ENCODE peak calls at places on chromosome 18, in six cellular contexts. One of them, this sample, is unnamed.

GRCh38 chr18:26806224-26806623 is 59.3 kb downstream of the AQP4 start:
- DNase-seq in fibroblast of the aortic adventitia: no peak
- DNase-seq in CD8-positive, alpha-beta T cell: no peak
- DNase-seq in cardiac fibroblast: no peak
- DNase-seq in kidney: no peak
- DNase-seq in A549: peak; percentile 6
- DNase-seq in this sample: no peak

GRCh38 chr18:75268206-75268605 is 57.6 kb downstream of the TSHZ1 start:
- DNase-seq in fibroblast of the aortic adventitia: no peak
- DNase-seq in kidney: no peak
- DNase-seq in cardiac fibroblast: no peak
- DNase-seq in A549: no peak
- DNase-seq in CD8-positive, alpha-beta T cell: no peak
- DNase-seq in this sample: no peak

GRCh38 chr18:2135309-2135708 is 436.0 kb downstream of the METTL4 start:
- DNase-seq in CD8-positive, alpha-beta T cell: no peak
- DNase-seq in kidney: no peak
- DNase-seq in fibroblast of the aortic adventitia: no peak
- DNase-seq in cardiac fibroblast: no peak
- DNase-seq in A549: no peak
- DNase-seq in this sample: no peak

GRCh38 chr18:55102508-55102907 is 143.2 kb upstream of the CCDC68 start:
- DNase-seq in A549: no peak
- DNase-seq in kidney: no peak
- DNase-seq in CD8-positive, alpha-beta T cell: no peak
- DNase-seq in cardiac fibroblast: no peak
- DNase-seq in fibroblast of the aortic adventitia: no peak
- DNase-seq in this sample: no peak

GRCh38 chr18:10376735-10377134 is 77.7 kb upstream of the APCDD1 start:
- DNase-seq in kidney: no peak
- DNase-seq in CD8-positive, alpha-beta T cell: no peak
- DNase-seq in A549: no peak
- DNase-seq in cardiac fibroblast: no peak
- DNase-seq in fibroblast of the aortic adventitia: no peak
- DNase-seq in this sample: no peak

GRCh38 chr18:55323051-55323994 is 264.7 kb downstream of the TCF4 start:
- DNase-seq in kidney: no peak
- DNase-seq in fibroblast of the aortic adventitia: peak; percentile 59
- DNase-seq in CD8-positive, alpha-beta T cell: no peak
- DNase-seq in A549: no peak
- DNase-seq in cardiac fibroblast: peak; percentile 57
- DNase-seq in this sample: no peak

GRCh38 chr18:52716926-52717325 is 376.9 kb downstream of the DCC start:
- DNase-seq in cardiac fibroblast: peak; percentile 6
- DNase-seq in A549: peak; percentile 39
- DNase-seq in fibroblast of the aortic adventitia: no peak
- DNase-seq in kidney: no peak
- DNase-seq in CD8-positive, alpha-beta T cell: no peak
- DNase-seq in this sample: no peak

GRCh38 chr18:48872234-48873145 is 78.3 kb downstream of the SMAD7 start:
- DNase-seq in A549: no peak
- DNase-seq in CD8-positive, alpha-beta T cell: no peak
- DNase-seq in fibroblast of the aortic adventitia: peak; percentile 54
- DNase-seq in kidney: no peak
- DNase-seq in cardiac fibroblast: peak; percentile 29
- DNase-seq in this sample: no peak

GRCh38 chr18:53644799-53645471 is 579.5 kb downstream of the MBD2 start:
- DNase-seq in fibroblast of the aortic adventitia: no peak
- DNase-seq in A549: no peak
- DNase-seq in kidney: no peak
- DNase-seq in cardiac fibroblast: no peak
- DNase-seq in CD8-positive, alpha-beta T cell: no peak
- DNase-seq in this sample: no peak

GRCh38 chr18:76339246-76339620 is 155.8 kb downstream of the ZNF516 start:
- DNase-seq in fibroblast of the aortic adventitia: no peak
- DNase-seq in cardiac fibroblast: peak; percentile 21
- DNase-seq in kidney: no peak
- DNase-seq in CD8-positive, alpha-beta T cell: no peak
- DNase-seq in A549: no peak
- DNase-seq in this sample: no peak

GRCh38 chr18:46516555-46516954 is 140.5 kb downstream of the LOXHD1 start:
- DNase-seq in CD8-positive, alpha-beta T cell: no peak
- DNase-seq in A549: no peak
- DNase-seq in kidney: no peak
- DNase-seq in fibroblast of the aortic adventitia: no peak
- DNase-seq in cardiac fibroblast: no peak
- DNase-seq in this sample: no peak

GRCh38 chr18:22694954-22695353 is 238.2 kb upstream of the RBBP8 start:
- DNase-seq in fibroblast of the aortic adventitia: peak; percentile 94
- DNase-seq in A549: peak; percentile 83
- DNase-seq in cardiac fibroblast: peak; percentile 92
- DNase-seq in CD8-positive, alpha-beta T cell: no peak
- DNase-seq in kidney: peak; percentile 77
- DNase-seq in this sample: no peak

GRCh38 chr18:34224423-34225217 is at the start of gene NOL4:
- DNase-seq in CD8-positive, alpha-beta T cell: no peak
- DNase-seq in kidney: peak; percentile 88
- DNase-seq in fibroblast of the aortic adventitia: peak; percentile 2
- DNase-seq in cardiac fibroblast: peak; percentile 0
- DNase-seq in A549: peak; percentile 4
- DNase-seq in this sample: peak; percentile 23

GRCh38 chr18:63982361-63982760 is 12.5 kb downstream of the SERPINB8 start:
- DNase-seq in cardiac fibroblast: no peak
- DNase-seq in fibroblast of the aortic adventitia: no peak
- DNase-seq in kidney: no peak
- DNase-seq in CD8-positive, alpha-beta T cell: no peak
- DNase-seq in A549: no peak
- DNase-seq in this sample: no peak
- TF ChIP-seq CTCF in cardiac fibroblast: no peak
- TF ChIP-seq CTCF in fibroblast of the aortic adventitia: no peak
- TF ChIP-seq CTCF in kidney: no peak
- TF ChIP-seq CTCF in CD8-positive, alpha-beta T cell: no peak
- TF ChIP-seq CTCF in A549: no peak
- TF ChIP-seq CTCF in this sample: no peak

DNA sequence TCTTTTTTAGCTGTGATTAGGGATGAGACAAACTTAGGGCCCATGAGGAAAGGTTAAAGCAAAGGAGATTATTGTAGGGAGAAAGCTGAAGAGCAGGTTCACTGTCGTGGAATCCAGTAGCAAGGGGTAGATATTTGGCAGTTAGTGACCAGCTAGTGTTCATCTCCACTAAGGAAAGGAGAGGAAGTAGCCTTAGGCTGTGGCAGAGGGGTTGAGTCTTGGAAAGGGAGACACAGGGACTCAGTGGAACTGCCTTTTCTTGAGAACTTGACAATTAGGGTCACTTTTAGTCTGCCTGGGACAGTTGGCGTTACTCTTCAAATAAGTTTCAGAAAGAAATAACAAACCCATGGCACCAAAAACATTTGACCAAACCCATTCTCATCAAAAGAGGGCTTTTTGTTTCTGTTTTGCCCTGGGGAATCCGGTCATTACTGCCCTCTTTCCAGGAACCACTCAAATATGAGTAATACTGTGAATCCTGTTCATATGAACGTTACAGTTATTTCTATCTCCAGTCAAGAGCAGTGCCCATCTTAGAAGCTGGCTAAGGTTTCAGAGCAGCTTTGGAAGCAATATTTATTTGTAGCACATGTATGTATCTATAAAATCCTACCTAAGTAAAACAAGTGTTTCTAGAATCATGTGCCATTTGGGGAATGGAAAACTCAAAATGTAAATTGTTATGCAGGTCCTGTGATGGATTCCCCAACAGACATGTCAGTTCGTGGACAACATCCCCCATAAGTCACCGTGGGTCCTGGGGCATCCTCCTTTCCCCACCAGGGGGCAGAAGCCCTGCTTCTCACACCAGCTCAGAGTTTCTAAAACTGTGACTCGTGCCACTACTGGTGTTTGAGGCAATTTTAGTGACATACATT is 77.3 kb upstream of the PHLPP1 start:
- DNase-seq in fibroblast of the aortic adventitia: no peak
- DNase-seq in A549: peak; percentile 31
- DNase-seq in cardiac fibroblast: peak; percentile 5
- DNase-seq in CD8-positive, alpha-beta T cell: peak; percentile 52
- DNase-seq in kidney: no peak
- DNase-seq in this sample: peak; percentile 71
- TF ChIP-seq CTCF in fibroblast of the aortic adventitia: peak; percentile 54
- TF ChIP-seq CTCF in A549: peak; percentile 36
- TF ChIP-seq CTCF in cardiac fibroblast: peak; percentile 49
- TF ChIP-seq CTCF in CD8-positive, alpha-beta T cell: peak; percentile 44
- TF ChIP-seq CTCF in kidney: no peak
- TF ChIP-seq CTCF in this sample: peak; percentile 78

DNA sequence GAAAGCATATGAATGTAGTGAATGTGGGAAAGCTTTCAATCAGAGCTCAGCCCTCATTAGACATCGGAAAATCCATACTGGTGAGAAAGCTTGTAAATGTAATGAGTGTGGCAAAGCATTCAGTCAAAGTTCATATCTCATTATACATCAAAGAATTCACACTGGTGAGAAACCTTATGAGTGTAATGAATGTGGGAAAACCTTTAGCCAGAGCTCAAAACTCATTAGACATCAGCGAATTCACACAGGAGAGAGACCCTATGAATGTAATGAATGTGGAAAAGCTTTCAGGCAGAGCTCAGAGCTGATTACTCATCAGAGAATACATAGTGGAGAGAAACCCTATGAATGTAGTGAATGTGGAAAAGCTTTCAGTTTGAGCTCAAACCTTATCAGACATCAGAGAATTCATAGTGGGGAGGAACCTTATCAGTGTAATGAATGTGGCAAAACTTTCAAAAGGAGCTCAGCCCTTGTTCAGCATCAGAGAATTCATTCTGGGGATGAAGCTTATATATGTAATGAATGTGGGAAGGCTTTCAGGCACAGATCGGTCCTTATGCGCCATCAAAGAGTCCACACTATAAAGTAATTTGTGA is 5.0 kb downstream of the ZNF397 start:
- DNase-seq in CD8-positive, alpha-beta T cell: no peak
- DNase-seq in A549: no peak
- DNase-seq in kidney: no peak
- DNase-seq in fibroblast of the aortic adventitia: no peak
- DNase-seq in cardiac fibroblast: no peak
- DNase-seq in this sample: no peak
- TF ChIP-seq CTCF in CD8-positive, alpha-beta T cell: no peak
- TF ChIP-seq CTCF in A549: no peak
- TF ChIP-seq CTCF in kidney: no peak
- TF ChIP-seq CTCF in fibroblast of the aortic adventitia: no peak
- TF ChIP-seq CTCF in cardiac fibroblast: no peak
- TF ChIP-seq CTCF in this sample: no peak

GRCh38 chr18:80033181-80034067 is 810 bp upstream of the RBFA start:
- DNase-seq in fibroblast of the aortic adventitia: no peak
- DNase-seq in CD8-positive, alpha-beta T cell: peak; percentile 86
- DNase-seq in A549: peak; percentile 16
- DNase-seq in cardiac fibroblast: peak; percentile 39
- DNase-seq in kidney: no peak
- DNase-seq in this sample: no peak

GRCh38 chr18:80037300-80037699 is 3.1 kb downstream of the RBFA start:
- DNase-seq in CD8-positive, alpha-beta T cell: no peak
- DNase-seq in fibroblast of the aortic adventitia: no peak
- DNase-seq in A549: no peak
- DNase-seq in kidney: no peak
- DNase-seq in cardiac fibroblast: no peak
- DNase-seq in this sample: no peak

GRCh38 chr18:80034852-80035406 is 695 bp downstream of the RBFA start:
- DNase-seq in CD8-positive, alpha-beta T cell: no peak
- DNase-seq in A549: no peak
- DNase-seq in fibroblast of the aortic adventitia: peak; percentile 16
- DNase-seq in kidney: no peak
- DNase-seq in cardiac fibroblast: peak; percentile 12
- DNase-seq in this sample: no peak

GRCh38 chr18:80035997-80036396 is 1.8 kb downstream of the RBFA start:
- DNase-seq in cardiac fibroblast: no peak
- DNase-seq in CD8-positive, alpha-beta T cell: no peak
- DNase-seq in fibroblast of the aortic adventitia: no peak
- DNase-seq in A549: no peak
- DNase-seq in kidney: no peak
- DNase-seq in this sample: no peak

DNA sequence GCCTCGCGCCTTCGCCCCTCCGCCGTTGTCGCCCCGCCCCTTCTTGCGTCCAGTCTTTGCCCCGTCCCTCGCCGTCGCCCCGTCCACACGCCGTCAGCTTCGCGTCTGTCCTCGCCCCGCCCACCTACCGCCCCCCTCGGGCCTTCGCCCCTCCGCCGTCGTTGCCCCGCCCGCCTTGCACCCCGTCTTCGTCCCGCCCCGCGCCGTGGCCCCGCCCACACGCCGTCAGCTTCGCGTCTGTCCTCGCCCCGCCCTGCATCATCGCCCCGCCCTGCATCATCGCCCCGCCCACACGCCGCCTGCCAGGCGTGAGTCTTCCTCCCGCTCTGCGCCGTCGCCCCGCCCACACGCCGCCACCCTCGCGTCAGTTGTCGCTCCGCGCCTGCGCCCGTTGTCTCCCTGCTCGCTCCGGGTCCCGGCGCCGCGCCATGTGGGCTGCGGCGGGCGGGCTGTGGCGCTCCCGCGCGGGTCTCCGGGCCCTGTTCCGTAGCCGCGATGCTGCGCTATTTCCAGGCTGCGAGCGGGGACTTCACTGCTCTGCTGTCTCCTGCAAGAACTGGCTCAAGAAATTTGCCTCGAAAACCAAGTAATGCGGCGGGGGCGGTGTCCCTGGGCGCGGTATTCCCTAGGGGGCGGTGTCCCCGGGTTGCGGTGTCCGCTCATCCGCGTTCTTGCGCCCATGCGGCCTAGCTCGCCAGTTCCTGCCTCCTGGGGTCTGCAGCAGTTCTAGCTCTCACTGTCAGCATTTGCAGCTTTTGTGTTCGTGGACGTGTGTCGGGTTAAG is at the start of gene RBFA:
- DNase-seq in kidney: peak; percentile 100
- DNase-seq in CD8-positive, alpha-beta T cell: peak; percentile 99
- DNase-seq in A549: peak; percentile 97
- DNase-seq in fibroblast of the aortic adventitia: peak; percentile 97
- DNase-seq in cardiac fibroblast: peak; percentile 100
- DNase-seq in this sample: peak; percentile 99
- TF ChIP-seq CTCF in kidney: peak; percentile 14
- TF ChIP-seq CTCF in CD8-positive, alpha-beta T cell: no peak
- TF ChIP-seq CTCF in A549: peak; percentile 35
- TF ChIP-seq CTCF in fibroblast of the aortic adventitia: no peak
- TF ChIP-seq CTCF in cardiac fibroblast: no peak
- TF ChIP-seq CTCF in this sample: peak; percentile 33

GRCh38 chr18:12423820-12424219 is 16.1 kb downstream of the PRELID3A start:
- DNase-seq in kidney: no peak
- DNase-seq in cardiac fibroblast: no peak
- DNase-seq in fibroblast of the aortic adventitia: no peak
- DNase-seq in A549: no peak
- DNase-seq in CD8-positive, alpha-beta T cell: no peak
- DNase-seq in this sample: no peak

GRCh38 chr18:12423393-12423792 is 15.7 kb downstream of the PRELID3A start:
- DNase-seq in kidney: no peak
- DNase-seq in CD8-positive, alpha-beta T cell: no peak
- DNase-seq in cardiac fibroblast: no peak
- DNase-seq in A549: no peak
- DNase-seq in fibroblast of the aortic adventitia: no peak
- DNase-seq in this sample: no peak

GRCh38 chr18:12421732-12422131 is 14.0 kb downstream of the PRELID3A start:
- DNase-seq in kidney: no peak
- DNase-seq in A549: no peak
- DNase-seq in cardiac fibroblast: no peak
- DNase-seq in CD8-positive, alpha-beta T cell: no peak
- DNase-seq in fibroblast of the aortic adventitia: no peak
- DNase-seq in this sample: no peak

GRCh38 chr18:12424252-12424651 is 16.5 kb downstream of the PRELID3A start:
- DNase-seq in fibroblast of the aortic adventitia: no peak
- DNase-seq in CD8-positive, alpha-beta T cell: no peak
- DNase-seq in A549: no peak
- DNase-seq in cardiac fibroblast: no peak
- DNase-seq in kidney: no peak
- DNase-seq in this sample: no peak

GRCh38 chr18:12422936-12423335 is 15.2 kb downstream of the PRELID3A start:
- DNase-seq in cardiac fibroblast: no peak
- DNase-seq in A549: peak; percentile 63
- DNase-seq in CD8-positive, alpha-beta T cell: no peak
- DNase-seq in fibroblast of the aortic adventitia: no peak
- DNase-seq in kidney: no peak
- DNase-seq in this sample: no peak
- TF ChIP-seq CTCF in cardiac fibroblast: peak; percentile 7
- TF ChIP-seq CTCF in A549: no peak
- TF ChIP-seq CTCF in CD8-positive, alpha-beta T cell: no peak
- TF ChIP-seq CTCF in fibroblast of the aortic adventitia: no peak
- TF ChIP-seq CTCF in kidney: no peak
- TF ChIP-seq CTCF in this sample: no peak